ENCODE peak calls at places on chromosomes 12 and 14, in seven cellular contexts. T is fibroblast of lung, V is NCI-H460, G is Caki2, I is DMS53, W is NT2/D1, H is GM12864. A is an unnamed sample.

GRCh38 chr14:100140452-100141132 is 18.9 kb downstream of the DEGS2 start:
- DNase-seq in T (no peak), I (no peak), V (peak; percentile 20), G (no peak), H (no peak), W (peak; percentile 66), A (peak; percentile 27)

GRCh38 chr12:127620956-127621355 is 646.0 kb upstream of the TMEM132C start:
- DNase-seq in W (no peak), I (peak; percentile 18), G (no peak), T (no peak), H (no peak), V (no peak), A (no peak)

GRCh38 chr12:59149995-59150642 is 229.8 kb upstream of the LRIG3 start:
- DNase-seq in T (peak; percentile 90), I (peak; percentile 95), V (peak; percentile 81), W (peak; percentile 70), G (peak; percentile 72), H (peak; percentile 47), A (peak; percentile 91)

GRCh38 chr12:34398366-34398705 is 376.0 kb downstream of the ALG10 start:
- DNase-seq in W (no peak), T (no peak), G (no peak), H (no peak), V (no peak), I (no peak), A (no peak)

GRCh38 chr12:110270125-110270962 is 10.7 kb upstream of the ATP2A2 start:
- DNase-seq in I (peak; percentile 89), V (no peak), T (peak; percentile 62), W (no peak), G (no peak), H (no peak), A (no peak)

GRCh38 chr12:119914666-119915065 is 37.5 kb upstream of the CIT start:
- DNase-seq in G (no peak), H (no peak), W (no peak), T (no peak), V (no peak), I (no peak), A (no peak)

GRCh38 chr14:59228416-59228815 is 39.9 kb downstream of the DAAM1 start:
- DNase-seq in H (no peak), T (no peak), W (no peak), G (no peak), I (no peak), V (no peak), A (no peak)

GRCh38 chr14:61188196-61188595 is 92.9 kb downstream of the TMEM30B start:
- DNase-seq in T (peak; percentile 42), H (no peak), W (no peak), G (no peak), I (no peak), V (no peak), A (no peak)

GRCh38 chr12:83343767-83344166 is 657.1 kb downstream of the TMTC2 start:
- DNase-seq in W (no peak), I (no peak), H (no peak), T (no peak), G (no peak), V (no peak), A (no peak)

A was measured in Kasumi-1.